ENCODE peak calls at places on chromosome 6, in four cellular contexts. One of them, this sample, is unnamed.

GRCh38 chr6:73579851-73580246 is 59.0 kb upstream of the EEF1A1 start:
- DNase-seq in astrocyte of the spinal cord: peak
- DNase-seq in non-pigmented ciliary epithelial cell: peak
- DNase-seq in AG10803: peak
- DNase-seq in this sample: peak

GRCh38 chr6:80009531-80009930 is 5.1 kb downstream of the TTK start:
- DNase-seq in astrocyte of the spinal cord: no peak
- DNase-seq in non-pigmented ciliary epithelial cell: no peak
- DNase-seq in AG10803: no peak
- DNase-seq in this sample: no peak

GRCh38 chr6:11272491-11273192 is 40.2 kb upstream of the NEDD9 start:
- DNase-seq in astrocyte of the spinal cord: no peak
- DNase-seq in non-pigmented ciliary epithelial cell: no peak
- DNase-seq in AG10803: no peak
- DNase-seq in this sample: no peak

GRCh38 chr6:157086632-157087031 is 236.7 kb downstream of the TMEM242 start:
- DNase-seq in astrocyte of the spinal cord: no peak
- DNase-seq in non-pigmented ciliary epithelial cell: no peak
- DNase-seq in AG10803: no peak
- DNase-seq in this sample: no peak

GRCh38 chr6:109224107-109224875 is 129.0 kb downstream of the CEP57L1 start:
- DNase-seq in astrocyte of the spinal cord: no peak
- DNase-seq in non-pigmented ciliary epithelial cell: no peak
- DNase-seq in AG10803: no peak
- DNase-seq in this sample: no peak

GRCh38 chr6:105587349-105588115 is 184.7 kb upstream of the PREP start:
- DNase-seq in astrocyte of the spinal cord: no peak
- DNase-seq in non-pigmented ciliary epithelial cell: no peak
- DNase-seq in AG10803: peak
- DNase-seq in this sample: no peak

GRCh38 chr6:53411451-53411850 is 62.7 kb upstream of the ELOVL5 start:
- DNase-seq in astrocyte of the spinal cord: no peak
- DNase-seq in non-pigmented ciliary epithelial cell: peak
- DNase-seq in AG10803: peak
- DNase-seq in this sample: no peak

GRCh38 chr6:106360989-106361430 is 493 bp downstream of the CRYBG1 start:
- DNase-seq in astrocyte of the spinal cord: no peak
- DNase-seq in non-pigmented ciliary epithelial cell: no peak
- DNase-seq in AG10803: no peak
- DNase-seq in this sample: no peak